ENCODE peak calls at places on chromosomes 4 and X, in six cellular contexts. A is bronchial epithelial cell, B is brain microvascular endothelial cell, E is fibroblast of villous mesenchyme, H is fibroblast of mammary gland, F is SK-N-SH. K is an unnamed sample.

GRCh38 chr4:112889619-112890294 is 159.7 kb upstream of the ANK2 start:
- DNase-seq in A (peak), B (peak), H (peak), E (peak), F (no peak), K (peak)

GRCh38 chr4:95151255-95151654 is 393.5 kb downstream of the BMPR1B start:
- DNase-seq in F (peak), H (no peak), B (no peak), A (no peak), E (no peak), K (no peak)

GRCh38 chr4:15031197-15031596 is 28.9 kb downstream of the CPEB2 start:
- DNase-seq in E (no peak), A (no peak), H (peak), F (no peak), B (no peak), K (peak)

GRCh38 chrX:110407910-110408545 is 49.4 kb downstream of the RTL9 start:
- DNase-seq in F (peak), A (peak), E (peak), B (peak), H (peak), K (peak)

GRCh38 chr4:87961993-87962791 is 13.3 kb upstream of the SPP1 start:
- DNase-seq in E (peak), F (no peak), B (peak), H (peak), A (peak), K (peak)

GRCh38 chrX:73266766-73267165 is 52.1 kb upstream of the NAP1L2 start:
- DNase-seq in B (no peak), E (no peak), A (no peak), H (no peak), F (no peak), K (no peak)

GRCh38 chr4:78254893-78255292 is 197.8 kb downstream of the FRAS1 start:
- DNase-seq in E (no peak), A (no peak), H (no peak), F (no peak), B (no peak), K (no peak)

GRCh38 chr4:61851126-61851525 is 651.0 kb downstream of the ADGRL3 start:
- DNase-seq in E (no peak), B (no peak), F (no peak), H (no peak), A (no peak), K (no peak)

GRCh38 chr4:51880016-51880915 is 37.3 kb downstream of the DCUN1D4 start:
- DNase-seq in B (no peak), E (no peak), F (no peak), A (no peak), H (peak), K (peak)

GRCh38 chr4:158823461-158823873 is 54.6 kb downstream of the FNIP2 start:
- DNase-seq in H (peak), F (no peak), A (peak), E (peak), B (no peak), K (peak)

GRCh38 chr4:6360385-6360784 is 90.7 kb downstream of the WFS1 start:
- DNase-seq in H (no peak), E (no peak), F (peak), A (no peak), B (no peak), K (no peak)

GRCh38 chr4:82648356-82648755 is 86.6 kb upstream of the TMEM150C start:
- DNase-seq in B (peak), E (no peak), H (peak), A (peak), F (no peak), K (peak)

GRCh38 chr4:26412381-26413372 is 77.6 kb downstream of the CCKAR start:
- DNase-seq in F (no peak), B (no peak), H (no peak), A (no peak), E (no peak), K (no peak)

GRCh38 chr4:113053883-113054282 is 4.4 kb downstream of the ANK2 start:
- DNase-seq in E (no peak), B (no peak), H (no peak), A (no peak), F (no peak), K (no peak)

GRCh38 chr4:16290681-16291420 is 64.6 kb upstream of the TAPT1 start:
- DNase-seq in B (no peak), A (no peak), F (no peak), E (no peak), H (no peak), K (no peak)

GRCh38 chr4:24640433-24640832 is 56.1 kb upstream of the DHX15 start:
- DNase-seq in F (no peak), H (no peak), E (no peak), A (no peak), B (no peak), K (no peak)

DNA sequence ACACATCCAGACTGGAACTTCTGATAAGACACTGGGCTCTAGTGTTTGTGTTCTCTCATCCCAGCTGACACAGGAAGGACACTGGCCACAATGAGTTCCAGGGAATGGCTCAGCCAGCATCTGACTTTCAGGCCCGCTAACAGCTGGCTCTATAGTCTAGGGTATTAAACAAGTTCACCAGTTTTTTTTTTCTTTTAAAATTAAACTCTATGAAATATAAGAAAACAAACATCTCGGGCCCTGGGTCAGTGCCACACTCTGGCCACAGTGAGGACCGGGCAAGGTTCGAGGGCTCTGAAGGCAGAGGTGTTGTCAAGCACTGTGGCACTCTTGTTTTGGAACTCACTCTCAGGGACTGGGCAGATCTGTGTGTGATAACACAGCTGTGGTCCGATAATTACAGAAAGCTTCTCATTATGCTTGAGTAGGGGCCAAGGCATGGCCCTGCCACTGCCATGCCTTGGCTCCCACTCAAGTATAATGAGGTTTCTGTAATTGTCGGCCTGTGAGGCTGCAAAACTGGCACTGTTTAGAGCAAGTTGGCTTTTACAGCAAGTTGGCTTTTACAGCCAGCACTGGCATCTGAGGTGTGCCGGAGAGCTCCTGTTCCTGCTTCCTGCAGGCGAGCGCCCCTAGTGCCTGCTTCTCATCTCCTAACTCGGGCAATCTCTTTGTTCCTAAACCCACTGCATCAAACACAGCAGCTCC is 62.8 kb downstream of the PPP1R2C start:
- DNase-seq in H (no peak), E (no peak), A (peak), B (no peak), F (peak), K (no peak)
- TF ChIP-seq CTCF in H (no peak), E (no peak), A (peak), B (peak), F (peak), K (peak)

DNA sequence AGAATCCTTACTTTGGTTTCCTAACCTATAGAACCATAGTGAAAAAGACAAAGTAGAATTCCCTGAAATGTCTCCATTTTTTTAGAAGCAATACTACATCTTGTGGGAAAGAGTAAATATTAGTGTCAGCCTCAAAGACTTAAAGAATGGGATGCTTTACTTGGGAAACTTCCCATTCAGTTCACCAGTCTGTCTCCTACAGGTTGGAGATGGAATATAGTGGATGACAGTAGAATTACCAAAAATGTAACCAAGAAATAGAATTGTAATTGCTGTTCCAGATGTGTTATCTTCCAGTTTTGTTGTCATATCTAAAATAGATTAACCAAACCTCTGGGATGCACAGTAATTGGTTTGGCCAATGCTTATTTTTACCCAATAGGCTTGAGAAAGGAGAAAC is 338.6 kb upstream of the GRID2 start:
- DNase-seq in H (no peak), B (no peak), E (no peak), F (no peak), A (no peak), K (no peak)
- TF ChIP-seq CTCF in H (no peak), B (no peak), E (no peak), F (no peak), A (no peak), K (no peak)

DNA sequence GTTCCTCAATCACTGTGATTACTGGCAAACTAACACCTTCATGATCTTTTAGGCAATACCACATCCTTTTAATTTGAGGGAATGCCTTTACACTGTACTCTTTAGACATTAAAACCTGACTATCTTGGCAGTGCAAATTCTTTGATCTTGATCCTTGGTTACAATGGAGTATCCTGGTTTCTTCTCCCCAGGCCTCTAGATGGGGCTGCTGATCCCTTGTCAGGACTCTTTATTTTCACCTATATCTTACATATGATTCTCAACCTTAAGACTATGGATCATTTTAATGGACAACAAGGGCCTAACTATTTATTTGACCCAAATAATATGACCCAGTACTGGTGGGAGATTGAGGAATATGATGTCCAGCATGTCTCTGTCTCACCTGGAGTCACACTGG is 1005.5 kb upstream of the INTU start:
- DNase-seq in B (peak), F (peak), E (peak), H (peak), A (peak), K (peak)
- TF ChIP-seq CTCF in B (peak), F (peak), E (peak), H (peak), A (peak), K (peak)

GRCh38 chr4:53227451-53227850 is 138.4 kb downstream of the SCFD2 start:
- DNase-seq in A (peak), E (no peak), F (no peak), B (no peak), H (no peak), K (no peak)

GRCh38 chr4:53221832-53222480 is 143.9 kb downstream of the SCFD2 start:
- DNase-seq in E (no peak), H (peak), A (no peak), F (no peak), B (no peak), K (no peak)
- TF ChIP-seq CTCF in E (no peak), H (no peak), A (no peak), F (no peak), B (no peak), K (no peak)

GRCh38 chrX:35728481-35728880 is 69.7 kb upstream of the MAGEB16 start:
- DNase-seq in A (no peak), E (no peak), H (no peak), F (no peak), B (no peak), K (no peak)

GRCh38 chrX:35722128-35722527 is 76.0 kb upstream of the MAGEB16 start:
- DNase-seq in A (no peak), B (no peak), H (no peak), E (no peak), F (no peak), K (no peak)

DNA sequence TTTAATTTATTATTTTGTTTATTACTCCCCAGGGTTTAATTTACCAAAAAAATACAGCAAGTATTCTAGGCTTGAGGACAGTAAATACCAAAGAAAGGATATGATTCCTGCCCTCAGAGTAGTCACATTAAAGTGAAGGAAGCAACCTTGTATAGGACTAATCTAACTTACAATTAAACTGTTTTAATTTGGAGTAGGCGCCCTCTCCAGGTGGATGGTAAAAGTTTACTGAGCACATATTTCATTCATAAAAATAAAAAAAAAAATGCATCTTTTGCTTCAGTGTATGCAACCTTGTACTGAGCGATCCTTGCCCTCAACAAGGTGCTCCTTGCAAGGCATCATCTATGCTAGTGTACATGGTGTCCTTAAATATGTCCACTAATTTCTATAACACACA is 72.0 kb upstream of the MAGEB16 start:
- DNase-seq in A (peak), F (no peak), H (peak), E (peak), B (peak), K (peak)
- TF ChIP-seq CTCF in A (peak), F (peak), H (peak), E (no peak), B (peak), K (peak)

DNA sequence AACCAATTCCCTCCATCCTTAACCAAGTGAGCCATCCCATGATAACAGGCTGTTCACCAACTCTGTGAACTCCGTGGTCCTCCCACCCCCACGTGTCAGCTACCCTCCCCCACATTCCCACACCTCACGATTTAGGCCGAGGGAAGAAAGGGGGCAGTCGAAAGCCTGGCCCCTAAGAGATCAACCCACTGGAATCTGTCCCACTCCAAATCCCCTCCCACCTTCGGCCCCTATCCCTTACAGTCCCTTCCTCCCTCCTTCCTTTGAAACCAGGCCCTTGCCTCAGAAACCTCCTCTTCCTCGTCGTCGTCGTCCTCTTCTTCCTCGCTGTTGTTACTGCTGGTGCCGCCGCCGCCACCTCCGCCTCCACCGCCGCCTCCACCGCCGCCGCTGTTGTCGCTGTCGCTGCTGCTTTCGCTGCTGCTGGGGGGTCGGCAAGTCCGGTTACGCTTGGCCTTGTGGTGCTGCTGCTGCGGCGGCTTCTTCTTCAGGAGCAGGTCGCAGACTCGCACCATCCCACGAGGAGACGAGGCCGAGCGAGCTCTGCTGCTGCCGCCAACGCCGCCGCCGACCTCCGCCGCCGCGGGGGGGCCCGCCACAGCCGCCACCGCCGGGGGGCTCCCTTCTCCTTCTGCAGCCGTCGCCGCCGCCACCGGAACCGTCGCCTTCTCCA is 467 bp downstream of the ANKRD17 start:
- DNase-seq in A (peak), F (peak), E (peak), H (peak), B (peak), K (peak)
- TF ChIP-seq CTCF in A (peak), F (peak), E (no peak), H (no peak), B (no peak), K (peak)

DNA sequence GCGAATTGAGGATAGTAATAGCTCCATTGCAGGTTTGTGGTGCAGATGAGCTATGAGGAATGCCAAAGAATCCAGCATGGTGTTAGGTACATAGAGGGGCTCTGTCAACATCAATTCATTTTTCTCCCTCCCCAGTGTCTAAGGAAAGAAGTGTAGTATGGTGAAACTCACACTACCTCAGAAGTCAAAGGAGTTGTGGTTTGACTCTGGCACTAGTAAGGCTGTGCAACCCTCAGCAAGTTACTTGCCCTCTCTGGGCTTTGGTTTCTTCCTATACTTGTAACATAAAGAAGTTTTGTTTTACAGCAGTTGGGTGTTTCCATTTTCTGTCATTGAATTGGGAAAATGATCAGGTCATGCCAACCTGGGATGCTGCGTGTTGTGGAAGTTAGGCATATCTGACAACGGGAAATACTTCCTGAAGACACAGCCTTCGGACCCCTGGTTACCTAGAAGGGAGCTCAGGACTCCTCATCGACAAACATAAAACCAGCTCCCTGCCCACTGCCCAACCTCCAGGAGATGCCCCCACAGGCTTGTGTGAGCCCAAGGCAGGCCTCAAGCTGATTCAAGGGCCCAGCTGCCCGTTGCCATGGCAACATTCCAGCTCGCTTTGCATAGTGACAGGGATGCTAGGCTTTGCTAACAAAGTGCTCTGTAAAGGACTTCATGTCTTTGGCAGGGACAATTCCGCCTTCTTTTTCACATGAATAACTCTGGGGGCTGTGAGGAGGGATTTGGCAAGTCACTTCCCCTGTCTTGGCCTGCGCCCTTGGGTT is 71.3 kb downstream of the RTL5 start:
- DNase-seq in A (no peak), F (peak), B (no peak), H (no peak), E (no peak), K (peak)
- TF ChIP-seq CTCF in A (no peak), F (no peak), B (no peak), H (no peak), E (no peak), K (no peak)